ENCODE peak calls at places on chromosomes 6 and 20, in ten cellular contexts. E, W, N, O, J, U, T, Z, A and S are unnamed samples.

GRCh38 chr6:52522655-52523054 is 54.2 kb downstream of the TRAM2 start:
- DNase-seq in E (no peak), W (no peak), N (no peak), O (peak; percentile 55), J (no peak), U (no peak), T (no peak), Z (no peak), A (peak; percentile 64), S (peak; percentile 68)

GRCh38 chr20:58048096-58048702 is 180.3 kb downstream of the ANKRD60 start:
- DNase-seq in E (peak; percentile 53), W (no peak), N (no peak), O (peak; percentile 44), J (peak; percentile 39), U (peak; percentile 10), T (no peak), Z (peak; percentile 50), A (peak; percentile 58), S (peak; percentile 39)

GRCh38 chr20:33719277-33719988 is 677 bp downstream of the PXMP4 start:
- DNase-seq in E (no peak), W (no peak), N (no peak), O (peak; percentile 4), J (no peak), U (no peak), T (no peak), Z (no peak), A (no peak), S (no peak)

GRCh38 chr6:141874930-141875602 is 257.7 kb upstream of the GJE1 start:
- DNase-seq in E (no peak), W (no peak), N (no peak), O (peak; percentile 51), J (no peak), U (no peak), T (no peak), Z (no peak), A (no peak), S (peak; percentile 69)

GRCh38 chr6:10518461-10519216 is 2.5 kb upstream of the GCNT2 start:
- DNase-seq in E (peak; percentile 41), W (no peak), N (no peak), O (peak; percentile 66), J (peak; percentile 81), U (no peak), T (no peak), Z (peak; percentile 39), A (peak; percentile 72), S (no peak)

GRCh38 chr6:99573980-99574617 is 5.6 kb upstream of the CCNC start:
- DNase-seq in E (no peak), W (no peak), N (no peak), O (no peak), J (no peak), U (no peak), T (no peak), Z (no peak), A (no peak), S (no peak)

GRCh38 chr20:10313701-10314100 is 95.1 kb downstream of the SNAP25 start:
- DNase-seq in E (no peak), W (no peak), N (no peak), O (no peak), J (no peak), U (no peak), T (no peak), Z (no peak), A (no peak), S (no peak)

GRCh38 chr6:133017581-133017980 is 203.2 kb downstream of the RPS12 start:
- DNase-seq in E (no peak), W (no peak), N (no peak), O (peak; percentile 3), J (no peak), U (no peak), T (no peak), Z (no peak), A (peak; percentile 51), S (peak; percentile 10)

GRCh38 chr20:59102722-59103415 is 60.3 kb upstream of the PRELID3B start:
- DNase-seq in E (no peak), W (no peak), N (no peak), O (no peak), J (no peak), U (no peak), T (no peak), Z (no peak), A (no peak), S (no peak)

GRCh38 chr20:30168025-30168799 is 1089.3 kb upstream of the DEFB115 start:
- DNase-seq in E (peak; percentile 3), W (no peak), N (peak; percentile 66), O (no peak), J (no peak), U (no peak), T (peak; percentile 61), Z (no peak), A (no peak), S (peak; percentile 0)

GRCh38 chr20:45947110-45947866 is 12.8 kb downstream of the PCIF1 start:
- DNase-seq in E (no peak), W (no peak), N (no peak), O (no peak), J (no peak), U (no peak), T (no peak), Z (no peak), A (no peak), S (no peak)

GRCh38 chr6:22236626-22237414 is 60.0 kb downstream of the PRL start:
- DNase-seq in E (no peak), W (no peak), N (no peak), O (peak; percentile 73), J (peak; percentile 92), U (peak; percentile 91), T (no peak), Z (no peak), A (peak; percentile 97), S (peak; percentile 47)

GRCh38 chr20:45970646-45971424 is 1.2 kb downstream of the ZNF335 start:
- DNase-seq in E (no peak), W (no peak), N (no peak), O (peak; percentile 32), J (no peak), U (no peak), T (peak; percentile 76), Z (peak; percentile 33), A (peak; percentile 37), S (peak; percentile 34)

DNA sequence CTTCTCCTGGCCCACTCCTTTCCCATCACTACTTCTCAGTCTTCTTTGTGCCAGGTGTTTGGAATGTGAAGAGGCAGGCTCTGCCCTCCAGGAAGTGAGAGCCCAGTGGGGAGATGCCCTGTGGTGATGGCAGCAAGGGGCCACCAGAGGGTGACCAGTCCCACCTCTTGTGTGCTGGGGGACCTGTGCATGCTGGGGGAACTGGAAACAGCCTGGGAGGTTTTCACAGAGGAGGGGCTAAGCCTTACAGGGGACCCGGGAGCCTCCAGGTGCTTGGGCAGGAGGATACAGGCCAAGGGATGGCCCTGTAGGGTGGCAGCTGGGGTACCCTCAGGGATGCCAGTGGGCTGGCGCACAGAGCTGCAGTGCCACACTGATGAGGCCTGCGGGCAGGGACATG is 72.3 kb downstream of the RAMACL start:
- DNase-seq in E (no peak), W (no peak), N (no peak), O (no peak), J (no peak), U (no peak), T (no peak), Z (peak; percentile 44), A (no peak), S (no peak)
- TF ChIP-seq CTCF in E (no peak), W (no peak), N (no peak), O (peak; percentile 24), J (no peak), U (no peak), T (peak; percentile 35), Z (peak; percentile 8), A (peak; percentile 17), S (peak; percentile 31)

GRCh38 chr6:109186012-109186411 is 90.7 kb downstream of the CEP57L1 start:
- DNase-seq in E (no peak), W (no peak), N (no peak), O (no peak), J (no peak), U (no peak), T (no peak), Z (no peak), A (no peak), S (no peak)

GRCh38 chr6:109184638-109185037 is 89.3 kb downstream of the CEP57L1 start:
- DNase-seq in E (no peak), W (no peak), N (no peak), O (no peak), J (no peak), U (no peak), T (no peak), Z (no peak), A (no peak), S (no peak)

GRCh38 chr6:109192865-109193264 is 97.6 kb downstream of the CEP57L1 start:
- DNase-seq in E (no peak), W (no peak), N (no peak), O (no peak), J (no peak), U (no peak), T (no peak), Z (no peak), A (no peak), S (no peak)

GRCh38 chr6:109187399-109188114 is 92.2 kb downstream of the CEP57L1 start:
- DNase-seq in E (peak; percentile 39), W (peak; percentile 33), N (peak; percentile 63), O (peak; percentile 51), J (peak; percentile 43), U (no peak), T (no peak), Z (peak; percentile 67), A (peak; percentile 21), S (peak; percentile 44)

DNA sequence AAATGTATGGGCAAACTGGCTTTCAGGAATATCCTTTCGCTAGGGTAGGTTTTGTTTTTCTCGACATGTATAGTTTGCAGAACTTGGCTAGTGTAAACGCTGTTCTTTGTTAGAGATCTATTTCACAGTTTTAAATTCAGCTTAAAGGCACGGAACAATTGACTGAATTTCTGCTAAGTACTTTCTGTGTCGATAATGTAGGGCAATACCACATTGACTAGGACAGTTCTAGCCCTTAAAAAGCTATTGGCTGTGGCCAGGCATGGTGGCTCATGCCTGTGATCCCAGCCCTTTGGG is 92.8 kb downstream of the CEP57L1 start:
- DNase-seq in E (no peak), W (no peak), N (no peak), O (no peak), J (no peak), U (no peak), T (no peak), Z (no peak), A (no peak), S (no peak)
- TF ChIP-seq CTCF in E (no peak), W (no peak), N (no peak), O (no peak), J (no peak), U (no peak), T (peak; percentile 3), Z (no peak), A (no peak), S (no peak)

DNA sequence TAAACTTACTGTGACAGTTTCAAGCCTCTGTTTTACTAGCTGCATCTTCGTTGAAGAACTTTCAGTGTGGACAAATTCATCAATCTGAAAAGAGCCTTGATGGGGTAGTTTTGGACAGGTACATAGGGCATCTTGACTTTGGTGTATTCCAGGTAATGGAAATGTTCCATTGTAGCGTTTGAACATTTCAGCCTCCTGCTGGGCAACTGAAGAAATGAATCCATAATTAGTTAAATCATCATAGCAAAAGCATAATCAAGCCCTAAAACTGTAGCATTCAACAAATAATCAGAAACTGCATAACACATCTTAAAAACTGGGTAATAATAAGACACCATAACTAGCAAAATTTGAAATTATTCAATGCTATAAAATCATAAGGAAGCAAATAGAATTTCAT is 86.2 kb downstream of the AHI1 start:
- DNase-seq in E (no peak), W (no peak), N (no peak), O (no peak), J (no peak), U (no peak), T (no peak), Z (no peak), A (no peak), S (peak; percentile 10)
- TF ChIP-seq CTCF in E (no peak), W (no peak), N (no peak), O (peak; percentile 32), J (no peak), U (peak; percentile 2), T (no peak), Z (no peak), A (peak; percentile 26), S (peak; percentile 35)

GRCh38 chr6:122947355-122947754 is 48.7 kb upstream of the CLVS2 start:
- DNase-seq in E (no peak), W (peak; percentile 5), N (no peak), O (peak; percentile 3), J (peak; percentile 1), U (no peak), T (no peak), Z (peak; percentile 43), A (no peak), S (no peak)
- TF ChIP-seq CTCF in E (peak; percentile 40), W (no peak), N (no peak), O (peak; percentile 40), J (no peak), U (peak; percentile 61), T (no peak), Z (peak; percentile 50), A (no peak), S (peak; percentile 30)